ENCODE peak calls at places on chromosomes 4 and X, in six cellular contexts. Z is germinal center, K is GM23248, L is activated B cell treated with CpG ODN at 0.5 μM for 24 hours, D is adipocyte, F is astrocyte of the spinal cord. U is an unnamed sample.

GRCh38 chrX:16786791-16787735 is 797 bp downstream of the TXLNG start:
- DNase-seq in F (no peak), L (peak), Z (peak), D (peak), K (peak), U (peak)

GRCh38 chr4:100049872-100050271 is 99.8 kb upstream of the H2AZ1 start:
- DNase-seq in D (no peak), K (no peak), Z (no peak), L (no peak), F (no peak), U (peak)

GRCh38 chrX:43349363-43349762 is 306.7 kb upstream of the MAOA start:
- DNase-seq in Z (peak), D (peak), K (peak), F (peak), L (no peak), U (peak)

GRCh38 chrX:97563531-97564133 is 679.9 kb downstream of the RPA4 start:
- DNase-seq in K (peak), Z (peak), F (peak), D (peak), L (peak), U (peak)

GRCh38 chr4:152036626-152037025 is 275.8 kb upstream of the GATB start:
- DNase-seq in L (no peak), F (no peak), Z (no peak), K (peak), D (no peak), U (peak)

GRCh38 chr4:74378573-74378972 is 13.6 kb downstream of the EREG start:
- DNase-seq in L (no peak), F (no peak), D (no peak), Z (no peak), K (peak), U (no peak)

GRCh38 chr4:89617256-89617655 is 219.7 kb downstream of the SNCA start:
- DNase-seq in L (no peak), K (peak), F (peak), Z (no peak), D (no peak), U (peak)

GRCh38 chrX:19721726-19722370 is 165.6 kb downstream of the SH3KBP1 start:
- DNase-seq in Z (no peak), K (peak), L (no peak), F (peak), D (no peak), U (peak)

GRCh38 chr4:102578819-102579218 is 77.7 kb downstream of the NFKB1 start:
- DNase-seq in K (no peak), F (peak), Z (no peak), D (no peak), L (no peak), U (no peak)

GRCh38 chr4:98469776-98470175 is 188.6 kb downstream of the TSPAN5 start:
- DNase-seq in D (no peak), L (no peak), K (peak), F (no peak), Z (no peak), U (no peak)

GRCh38 chrX:7132335-7133035 is 15.0 kb upstream of the STS start:
- DNase-seq in Z (peak), F (peak), K (peak), L (no peak), D (peak), U (peak)

GRCh38 chr4:1776521-1777161 is 16.5 kb upstream of the FGFR3 start:
- DNase-seq in K (no peak), F (no peak), L (no peak), Z (no peak), D (no peak), U (no peak)

GRCh38 chr4:80077639-80078038 is 4.6 kb upstream of the ANTXR2 start:
- DNase-seq in L (no peak), K (peak), F (no peak), Z (no peak), D (no peak), U (no peak)

GRCh38 chrX:30653415-30654131 is at the start of gene GK:
- DNase-seq in Z (no peak), D (peak), K (peak), F (no peak), L (no peak), U (peak)

GRCh38 chrX:101057095-101057714 is 5.3 kb upstream of the TRMT2B start:
- DNase-seq in L (no peak), Z (peak), K (peak), F (peak), D (no peak), U (peak)